ENCODE peak calls at places on chromosome 2, in seven cellular contexts. One of them, this sample, is unnamed.
A peak's percentile ranks its signal among the peaks of the same experiment; 100 is the strongest.

GRCh38 chr2:197300139-197300538 is 10.4 kb downstream of the ANKRD44 start:
- DNase-seq in K562: no peak
- DNase-seq in GM12878: no peak
- DNase-seq in SK-N-SH: no peak
- DNase-seq in HepG2: no peak
- DNase-seq in H1: no peak
- DNase-seq in HCT116: no peak
- DNase-seq in this sample: no peak

GRCh38 chr2:19854596-19855235 is 47.1 kb downstream of the TTC32 start:
- DNase-seq in HCT116: no peak
- DNase-seq in SK-N-SH: no peak
- DNase-seq in HepG2: no peak
- DNase-seq in K562: no peak
- DNase-seq in GM12878: no peak
- DNase-seq in H1: no peak
- DNase-seq in this sample: no peak

GRCh38 chr2:69192176-69192945 is 179.4 kb downstream of the ANTXR1 start:
- DNase-seq in SK-N-SH: no peak
- DNase-seq in GM12878: no peak
- DNase-seq in HCT116: no peak
- DNase-seq in H1: no peak
- DNase-seq in HepG2: no peak
- DNase-seq in K562: no peak
- DNase-seq in this sample: no peak

GRCh38 chr2:203763425-203764272 is 57.2 kb downstream of the CD28 start:
- DNase-seq in H1: no peak
- DNase-seq in HepG2: no peak
- DNase-seq in HCT116: no peak
- DNase-seq in GM12878: no peak
- DNase-seq in SK-N-SH: no peak
- DNase-seq in K562: no peak
- DNase-seq in this sample: no peak

GRCh38 chr2:165901595-165901994 is 52.0 kb downstream of the TTC21B start:
- DNase-seq in HepG2: no peak
- DNase-seq in HCT116: no peak
- DNase-seq in SK-N-SH: no peak
- DNase-seq in GM12878: no peak
- DNase-seq in H1: no peak
- DNase-seq in K562: no peak
- DNase-seq in this sample: no peak

GRCh38 chr2:160275646-160276045 is 75.6 kb upstream of the ITGB6 start:
- DNase-seq in GM12878: no peak
- DNase-seq in HCT116: no peak
- DNase-seq in K562: no peak
- DNase-seq in HepG2: no peak
- DNase-seq in SK-N-SH: no peak
- DNase-seq in H1: no peak
- DNase-seq in this sample: no peak

GRCh38 chr2:176552456-176553135 is 283.4 kb downstream of the MTX2 start:
- DNase-seq in K562: no peak
- DNase-seq in GM12878: no peak
- DNase-seq in H1: no peak
- DNase-seq in HCT116: no peak
- DNase-seq in HepG2: no peak
- DNase-seq in SK-N-SH: no peak
- DNase-seq in this sample: no peak

GRCh38 chr2:159150208-159150607 is 136.3 kb downstream of the WDSUB1 start:
- DNase-seq in K562: no peak
- DNase-seq in HCT116: no peak
- DNase-seq in H1: no peak
- DNase-seq in SK-N-SH: no peak
- DNase-seq in GM12878: no peak
- DNase-seq in HepG2: no peak
- DNase-seq in this sample: no peak

GRCh38 chr2:156310773-156311172 is 21.7 kb downstream of the NR4A2 start:
- DNase-seq in SK-N-SH: no peak
- DNase-seq in HCT116: no peak
- DNase-seq in H1: no peak
- DNase-seq in GM12878: no peak
- DNase-seq in HepG2: no peak
- DNase-seq in K562: no peak
- DNase-seq in this sample: no peak

GRCh38 chr2:241123816-241124536 is 21.9 kb upstream of the MTERF4 start:
- DNase-seq in HCT116: no peak
- DNase-seq in GM12878: no peak
- DNase-seq in H1: no peak
- DNase-seq in K562: no peak
- DNase-seq in SK-N-SH: no peak
- DNase-seq in HepG2: no peak
- DNase-seq in this sample: no peak

GRCh38 chr2:130882991-130883390 is 46.3 kb downstream of the ARHGEF4 start:
- DNase-seq in H1: no peak
- DNase-seq in K562: no peak
- DNase-seq in SK-N-SH: no peak
- DNase-seq in HepG2: no peak
- DNase-seq in HCT116: no peak
- DNase-seq in GM12878: no peak
- DNase-seq in this sample: no peak

GRCh38 chr2:48998449-48998848 is 155.9 kb downstream of the FSHR start:
- DNase-seq in SK-N-SH: no peak
- DNase-seq in GM12878: no peak
- DNase-seq in H1: no peak
- DNase-seq in HCT116: no peak
- DNase-seq in HepG2: no peak
- DNase-seq in K562: no peak
- DNase-seq in this sample: no peak

GRCh38 chr2:29293830-29294438 is 178.7 kb downstream of the CLIP4 start:
- DNase-seq in GM12878: no peak
- DNase-seq in HCT116: peak; percentile 16
- DNase-seq in H1: no peak
- DNase-seq in SK-N-SH: no peak
- DNase-seq in HepG2: peak; percentile 19
- DNase-seq in K562: peak; percentile 27
- DNase-seq in this sample: no peak

GRCh38 chr2:240663791-240664190 is 18.9 kb downstream of the AQP12B start:
- DNase-seq in HepG2: no peak
- DNase-seq in K562: no peak
- DNase-seq in H1: no peak
- DNase-seq in HCT116: no peak
- DNase-seq in GM12878: no peak
- DNase-seq in SK-N-SH: no peak
- DNase-seq in this sample: no peak

DNA sequence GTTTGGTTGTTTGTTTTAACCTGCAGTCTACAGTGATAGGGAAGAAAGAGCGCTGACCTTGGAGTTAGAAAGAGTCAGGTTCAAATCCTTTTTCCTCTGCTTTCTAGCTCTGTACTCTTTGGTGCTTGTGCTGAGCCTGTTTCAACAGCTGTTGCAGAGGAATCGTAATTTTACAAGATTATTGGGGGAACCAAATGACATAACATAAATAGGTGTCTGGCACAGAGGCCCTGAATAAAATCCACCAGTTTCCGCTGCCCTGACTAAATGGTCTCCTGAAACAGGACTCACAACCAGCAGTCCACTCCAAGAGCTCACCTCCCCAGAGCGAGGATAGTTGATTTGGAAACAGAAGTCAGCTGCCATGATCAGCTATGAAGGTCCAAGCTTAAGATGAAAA is 125.0 kb upstream of the CDC42EP3 start:
- DNase-seq in SK-N-SH: no peak
- DNase-seq in K562: no peak
- DNase-seq in H1: no peak
- DNase-seq in HCT116: no peak
- DNase-seq in GM12878: no peak
- DNase-seq in HepG2: no peak
- DNase-seq in this sample: no peak
- TF ChIP-seq CTCF in SK-N-SH: no peak
- TF ChIP-seq CTCF in K562: no peak
- TF ChIP-seq CTCF in H1: no peak
- TF ChIP-seq CTCF in HCT116: no peak
- TF ChIP-seq CTCF in GM12878: no peak
- TF ChIP-seq CTCF in HepG2: no peak
- TF ChIP-seq CTCF in this sample: no peak

GRCh38 chr2:54535599-54536195 is 79.6 kb downstream of the SPTBN1 start:
- DNase-seq in K562: no peak
- DNase-seq in GM12878: no peak
- DNase-seq in HCT116: no peak
- DNase-seq in H1: no peak
- DNase-seq in HepG2: no peak
- DNase-seq in SK-N-SH: no peak
- DNase-seq in this sample: no peak
- TF ChIP-seq SIN3A in K562: no peak
- TF ChIP-seq SIN3A in GM12878: no peak
- TF ChIP-seq SIN3A in HCT116: no peak
- TF ChIP-seq SIN3A in H1: no peak
- TF ChIP-seq SIN3A in HepG2: no peak
- TF ChIP-seq SIN3A in SK-N-SH: no peak
- TF ChIP-seq SIN3A in this sample: no peak

GRCh38 chr2:96144481-96145027 is 686 bp downstream of the DUSP2 start:
- DNase-seq in HCT116: no peak
- DNase-seq in K562: no peak
- DNase-seq in H1: no peak
- DNase-seq in HepG2: no peak
- DNase-seq in GM12878: no peak
- DNase-seq in SK-N-SH: no peak
- DNase-seq in this sample: no peak
- H3K27ac ChIP-seq in HCT116: peak overlapping the region; percentile 92
- H3K27ac ChIP-seq in K562: no peak overlapping the region
- H3K27ac ChIP-seq in H1: no peak overlapping the region
- H3K27ac ChIP-seq in HepG2: no peak overlapping the region
- H3K27ac ChIP-seq in GM12878: peak overlapping the region; percentile 89
- H3K27ac ChIP-seq in SK-N-SH: no peak overlapping the region
- H3K27ac ChIP-seq in this sample: peak overlapping the region; percentile 48

GRCh38 chr2:26767894-26768487 is 3.9 kb downstream of the SLC35F6 start:
- DNase-seq in H1: no peak
- DNase-seq in HCT116: no peak
- DNase-seq in HepG2: no peak
- DNase-seq in GM12878: no peak
- DNase-seq in K562: no peak
- DNase-seq in SK-N-SH: peak; percentile 4
- DNase-seq in this sample: no peak

GRCh38 chr2:26768759-26769500 is 4.8 kb downstream of the SLC35F6 start:
- DNase-seq in HepG2: no peak
- DNase-seq in SK-N-SH: no peak
- DNase-seq in K562: peak; percentile 86
- DNase-seq in GM12878: no peak
- DNase-seq in H1: no peak
- DNase-seq in HCT116: peak; percentile 82
- DNase-seq in this sample: no peak

GRCh38 chr2:26772064-26773001 is 8.2 kb downstream of the SLC35F6 start:
- DNase-seq in HCT116: no peak
- DNase-seq in HepG2: peak; percentile 83
- DNase-seq in SK-N-SH: peak; percentile 9
- DNase-seq in H1: no peak
- DNase-seq in K562: peak; percentile 60
- DNase-seq in GM12878: no peak
- DNase-seq in this sample: peak; percentile 96

GRCh38 chr2:26769501-26769850 is 5.4 kb downstream of the SLC35F6 start:
- DNase-seq in HepG2: no peak
- DNase-seq in HCT116: no peak
- DNase-seq in GM12878: no peak
- DNase-seq in SK-N-SH: no peak
- DNase-seq in K562: no peak
- DNase-seq in H1: no peak
- DNase-seq in this sample: no peak

DNA sequence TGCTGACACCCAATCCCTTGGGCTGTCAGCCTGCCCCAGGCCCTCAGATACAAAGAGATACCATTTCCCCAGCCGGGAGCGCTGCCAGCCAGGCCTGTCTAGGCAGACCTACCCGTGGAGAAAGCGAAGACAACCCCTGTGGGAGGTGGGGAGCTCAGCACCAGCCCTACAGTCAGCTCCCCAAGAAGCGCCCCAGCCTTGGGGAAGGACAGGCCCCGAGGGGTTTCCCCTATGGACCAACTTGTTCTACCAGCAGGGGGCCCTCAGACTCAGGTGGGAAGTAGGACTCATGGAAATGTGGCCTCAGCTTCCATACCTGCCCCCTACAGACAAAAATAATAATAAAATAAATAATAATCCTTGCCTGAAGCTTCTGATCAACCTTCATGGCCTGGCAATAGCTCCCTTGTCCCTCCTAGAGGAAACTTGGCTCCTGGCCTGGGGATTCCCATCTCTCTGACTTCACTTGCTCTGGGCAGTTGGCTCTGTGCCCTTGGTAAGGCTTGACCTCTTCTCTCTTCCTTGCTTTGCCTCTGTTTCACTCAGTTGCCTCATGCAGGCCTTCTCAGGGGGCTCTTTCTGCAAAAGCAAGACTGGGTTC is 7.0 kb downstream of the SLC35F6 start:
- DNase-seq in SK-N-SH: peak; percentile 49
- DNase-seq in GM12878: no peak
- DNase-seq in HCT116: no peak
- DNase-seq in HepG2: peak; percentile 62
- DNase-seq in H1: no peak
- DNase-seq in K562: no peak
- DNase-seq in this sample: no peak
- TF ChIP-seq CTCF in SK-N-SH: peak; percentile 57
- TF ChIP-seq CTCF in GM12878: peak; percentile 51
- TF ChIP-seq CTCF in HCT116: peak; percentile 69
- TF ChIP-seq CTCF in HepG2: peak; percentile 45
- TF ChIP-seq CTCF in H1: peak; percentile 55
- TF ChIP-seq CTCF in K562: peak; percentile 75
- TF ChIP-seq CTCF in this sample: no peak

GRCh38 chr2:53486185-53486584 is 281.4 kb upstream of the CHAC2 start:
- DNase-seq in H1: no peak
- DNase-seq in HCT116: no peak
- DNase-seq in K562: no peak
- DNase-seq in HepG2: no peak
- DNase-seq in GM12878: no peak
- DNase-seq in SK-N-SH: peak; percentile 16
- DNase-seq in this sample: no peak

GRCh38 chr2:53490659-53491058 is 276.9 kb upstream of the CHAC2 start:
- DNase-seq in K562: no peak
- DNase-seq in H1: no peak
- DNase-seq in SK-N-SH: no peak
- DNase-seq in GM12878: no peak
- DNase-seq in HCT116: no peak
- DNase-seq in HepG2: no peak
- DNase-seq in this sample: no peak
- TF ChIP-seq SIN3A in K562: no peak
- TF ChIP-seq SIN3A in H1: no peak
- TF ChIP-seq SIN3A in SK-N-SH: no peak
- TF ChIP-seq SIN3A in GM12878: no peak
- TF ChIP-seq SIN3A in HCT116: no peak
- TF ChIP-seq SIN3A in HepG2: no peak
- TF ChIP-seq SIN3A in this sample: no peak